ENCODE peak calls at places on chromosomes 1 and 21, in ten cellular contexts. F is kidney tubule cell; S is endothelial cell; M is activated CD4-positive, CD25-positive, alpha-beta regulatory T cell treated with anti-CD3 and anti-CD28 coated beads, Interleukin-2, amount 50 U/mL, for 16 hours; B is NCI-H2081; O is left cardiac atrium; U is adrenal gland; H is heart left ventricle; L is HepG2; E is KBM-7. W is an unnamed sample.

GRCh38 chr1:145872421-145872891 is 13.2 kb downstream of the ANKRD35 start:
- DNase-seq in F (no peak), S (no peak), M (no peak), B (no peak), O (peak), U (no peak), H (peak), L (no peak), E (no peak), W (no peak)

GRCh38 chr21:41648591-41649031 is 118.2 kb downstream of the RIPK4 start:
- DNase-seq in F (peak), S (no peak), M (no peak), B (no peak), O (no peak), U (no peak), H (no peak), L (no peak), E (no peak), W (no peak)

GRCh38 chr1:151946366-151946764 is 37.1 kb upstream of the THEM4 start:
- DNase-seq in F (peak), S (no peak), M (no peak), B (no peak), O (no peak), U (no peak), H (no peak), L (no peak), E (no peak), W (no peak)

GRCh38 chr1:205179842-205180241 is 31.7 kb downstream of the DSTYK start:
- DNase-seq in F (no peak), S (no peak), M (no peak), B (no peak), O (no peak), U (no peak), H (no peak), L (no peak), E (no peak), W (no peak)

GRCh38 chr1:1093610-1093943 is 19.5 kb upstream of the RNF223 start:
- DNase-seq in F (no peak), S (no peak), M (no peak), B (no peak), O (no peak), U (no peak), H (peak), L (no peak), E (no peak), W (no peak)

GRCh38 chr21:18617291-18617690 is 213.7 kb upstream of the TMPRSS15 start:
- DNase-seq in F (no peak), S (no peak), M (no peak), B (no peak), O (no peak), U (no peak), H (no peak), L (no peak), E (no peak), W (no peak)

GRCh38 chr1:158819461-158820443 is 11.4 kb upstream of the MNDA start:
- DNase-seq in F (no peak), S (no peak), M (no peak), B (no peak), O (no peak), U (no peak), H (no peak), L (no peak), E (peak), W (no peak)

GRCh38 chr1:32500387-32501209 is 35.7 kb downstream of the ZBTB8B start:
- DNase-seq in F (peak), S (peak), M (no peak), B (peak), O (peak), U (peak), H (peak), L (no peak), E (peak), W (no peak)

GRCh38 chr1:169018751-169019150 is 87.7 kb upstream of the ATP1B1 start:
- DNase-seq in F (no peak), S (no peak), M (no peak), B (peak), O (no peak), U (no peak), H (no peak), L (no peak), E (no peak), W (no peak)

GRCh38 chr1:45018599-45019230 is 6.7 kb downstream of the UROD start:
- DNase-seq in F (peak), S (peak), M (peak), B (peak), O (peak), U (peak), H (no peak), L (peak), E (peak), W (peak)

GRCh38 chr1:95703046-95703445 is 469.0 kb downstream of the RWDD3 start:
- DNase-seq in F (no peak), S (no peak), M (no peak), B (no peak), O (no peak), U (no peak), H (no peak), L (no peak), E (no peak), W (no peak)

GRCh38 chr1:21152423-21153100 is 24.1 kb downstream of the EIF4G3 start:
- DNase-seq in F (peak), S (no peak), M (no peak), B (no peak), O (peak), U (no peak), H (no peak), L (no peak), E (no peak), W (no peak)

GRCh38 chr1:42290130-42290529 is 44.9 kb downstream of the FOXJ3 start:
- DNase-seq in F (peak), S (no peak), M (no peak), B (no peak), O (no peak), U (no peak), H (no peak), L (no peak), E (no peak), W (no peak)

GRCh38 chr21:29656504-29657227 is 283.1 kb downstream of the GRIK1 start:
- DNase-seq in F (peak), S (no peak), M (no peak), B (no peak), O (no peak), U (no peak), H (no peak), L (no peak), E (peak), W (no peak)

GRCh38 chr1:169914534-169914933 is 20.8 kb upstream of the SCYL3 start:
- DNase-seq in F (peak), S (no peak), M (no peak), B (no peak), O (no peak), U (no peak), H (no peak), L (no peak), E (no peak), W (no peak)

GRCh38 chr1:186326009-186326408 is 49.0 kb downstream of the TPR start:
- DNase-seq in F (no peak), S (no peak), M (no peak), B (no peak), O (no peak), U (no peak), H (no peak), L (no peak), E (no peak), W (no peak)

GRCh38 chr21:18451679-18452078 is 48.1 kb upstream of the TMPRSS15 start:
- DNase-seq in F (no peak), S (no peak), M (no peak), B (no peak), O (no peak), U (no peak), H (no peak), L (no peak), E (no peak), W (no peak)

GRCh38 chr1:3819626-3820245 is 23.4 kb upstream of the LRRC47 start:
- DNase-seq in F (no peak), S (no peak), M (no peak), B (no peak), O (no peak), U (no peak), H (no peak), L (no peak), E (no peak), W (no peak)

GRCh38 chr1:2508751-2509150 is 17.6 kb downstream of the PANK4 start:
- DNase-seq in F (no peak), S (no peak), M (no peak), B (no peak), O (no peak), U (no peak), H (no peak), L (no peak), E (no peak), W (no peak)

GRCh38 chr1:161185282-161185682 is 8.0 kb upstream of the B4GALT3 start:
- DNase-seq in F (no peak), S (no peak), M (peak), B (peak), O (peak), U (peak), H (peak), L (no peak), E (peak), W (peak)

GRCh38 chr1:201640624-201641023 is 101.7 kb downstream of the NAV1 start:
- DNase-seq in F (no peak), S (no peak), M (no peak), B (no peak), O (peak), U (peak), H (peak), L (no peak), E (no peak), W (no peak)

GRCh38 chr1:156379420-156380165 is 10.6 kb downstream of the RHBG start:
- DNase-seq in F (no peak), S (no peak), M (no peak), B (no peak), O (no peak), U (no peak), H (no peak), L (no peak), E (no peak), W (no peak)

GRCh38 chr1:22228505-22228911 is 85.6 kb upstream of the WNT4 start:
- DNase-seq in F (peak), S (no peak), M (no peak), B (peak), O (no peak), U (no peak), H (no peak), L (no peak), E (no peak), W (no peak)

GRCh38 chr1:113931456-113931855 is 2.3 kb downstream of the HIPK1 start:
- DNase-seq in F (peak), S (no peak), M (no peak), B (no peak), O (no peak), U (no peak), H (no peak), L (peak), E (peak), W (no peak)

GRCh38 chr21:15496896-15497295 is 232.9 kb upstream of the USP25 start:
- DNase-seq in F (no peak), S (no peak), M (no peak), B (no peak), O (no peak), U (no peak), H (no peak), L (no peak), E (no peak), W (no peak)

GRCh38 chr21:33901421-33902288 is 13.9 kb downstream of the ATP5PO start:
- DNase-seq in F (peak), S (peak), M (no peak), B (peak), O (peak), U (peak), H (no peak), L (peak), E (peak), W (no peak)

GRCh38 chr1:3237570-3237969 is 168.6 kb downstream of the PRDM16 start:
- DNase-seq in F (no peak), S (no peak), M (no peak), B (no peak), O (no peak), U (no peak), H (no peak), L (no peak), E (no peak), W (no peak)

GRCh38 chr1:2412773-2413494 is 570 bp upstream of the PEX10 start:
- DNase-seq in F (peak), S (no peak), M (no peak), B (no peak), O (no peak), U (no peak), H (peak), L (peak), E (peak), W (no peak)

GRCh38 chr21:46078984-46079356 is 18.9 kb upstream of the COL6A2 start:
- DNase-seq in F (no peak), S (no peak), M (no peak), B (no peak), O (peak), U (no peak), H (no peak), L (no peak), E (no peak), W (no peak)

GRCh38 chr1:44024903-44025525 is 6.2 kb downstream of the SLC6A9 start:
- DNase-seq in F (no peak), S (no peak), M (no peak), B (no peak), O (no peak), U (no peak), H (no peak), L (no peak), E (no peak), W (no peak)

GRCh38 chr21:33884361-33885157 is 31.0 kb downstream of the ATP5PO start:
- DNase-seq in F (no peak), S (no peak), M (no peak), B (no peak), O (no peak), U (no peak), H (no peak), L (no peak), E (no peak), W (no peak)

GRCh38 chr1:200336111-200336845 is 73.6 kb downstream of the ZNF281 start:
- DNase-seq in F (peak), S (no peak), M (no peak), B (no peak), O (no peak), U (no peak), H (no peak), L (peak), E (no peak), W (no peak)

GRCh38 chr1:195894411-195894810 is 713.8 kb downstream of the KCNT2 start:
- DNase-seq in F (no peak), S (no peak), M (no peak), B (no peak), O (no peak), U (no peak), H (no peak), L (no peak), E (no peak), W (no peak)

GRCh38 chr21:38334866-38335265 is 78.1 kb downstream of the KCNJ15 start:
- DNase-seq in F (no peak), S (no peak), M (no peak), B (no peak), O (no peak), U (no peak), H (no peak), L (no peak), E (no peak), W (no peak)

GRCh38 chr1:8381618-8382017 is 63.7 kb downstream of the SLC45A1 start:
- DNase-seq in F (no peak), S (no peak), M (no peak), B (no peak), O (no peak), U (no peak), H (no peak), L (no peak), E (no peak), W (no peak)

GRCh38 chr1:38891753-38892152 is 10.4 kb upstream of the GJA9 start:
- DNase-seq in F (peak), S (no peak), M (no peak), B (no peak), O (no peak), U (no peak), H (no peak), L (peak), E (no peak), W (no peak)

GRCh38 chr21:45030637-45031218 is 43.7 kb upstream of the ADARB1 start:
- DNase-seq in F (no peak), S (no peak), M (no peak), B (no peak), O (no peak), U (no peak), H (peak), L (no peak), E (no peak), W (no peak)

GRCh38 chr1:28132110-28132897 is 43.9 kb upstream of the EYA3 start:
- DNase-seq in F (no peak), S (no peak), M (no peak), B (no peak), O (no peak), U (no peak), H (no peak), L (no peak), E (no peak), W (no peak)

GRCh38 chr1:1164701-1165451 is 8.8 kb upstream of the TTLL10 start:
- DNase-seq in F (peak), S (no peak), M (no peak), B (peak), O (no peak), U (no peak), H (no peak), L (peak), E (no peak), W (no peak)

GRCh38 chr1:192201303-192201702 is 43.0 kb downstream of the RGS18 start:
- DNase-seq in F (no peak), S (no peak), M (no peak), B (no peak), O (no peak), U (no peak), H (no peak), L (no peak), E (no peak), W (no peak)

W was measured in stimulated activated CD8-positive, alpha-beta memory T cell treated with anti-CD3 and anti-CD28 coated beads, Interleukin-7, amount 100 ng/mL, for 4 hours.